ENCODE peak calls at places on chromosomes 2 and 18, in seven cellular contexts. G is NCI-H1417; D is suprapubic skin; O is RWPE1; E is DMS 273 treated with DMSO at 0.1 percent for 48 hours; X is posterior vena cava; R is activated CD8-positive, alpha-beta memory T cell treated with anti-CD3 and anti-CD28 coated beads, Interleukin-2, amount 50 U/mL, for 4 hours. K is an unnamed sample.

GRCh38 chr2:238169708-238170251 is 11.0 kb downstream of the ERFE start:
- DNase-seq in G (no peak), D (no peak), O (peak; percentile 90), E (peak; percentile 30), X (no peak), R (no peak), K (peak; percentile 30)

GRCh38 chr2:118670281-118670680 is 177.2 kb downstream of the EN1 start:
- DNase-seq in G (no peak), D (no peak), O (no peak), E (no peak), X (no peak), R (no peak), K (no peak)

GRCh38 chr2:181145645-181146044 is 165.2 kb downstream of the UBE2E3 start:
- DNase-seq in G (no peak), D (no peak), O (no peak), E (no peak), X (peak; percentile 73), R (no peak), K (no peak)

GRCh38 chr2:12675801-12676200 is 40.9 kb upstream of the TRIB2 start:
- DNase-seq in G (no peak), D (no peak), O (peak; percentile 38), E (no peak), X (no peak), R (no peak), K (no peak)

GRCh38 chr18:7116001-7116831 is 1.4 kb downstream of the LAMA1 start:
- DNase-seq in G (peak; percentile 34), D (no peak), O (no peak), E (no peak), X (no peak), R (no peak), K (peak; percentile 41)

GRCh38 chr2:48414980-48415764 is 114.8 kb upstream of the STON1 start:
- DNase-seq in G (no peak), D (no peak), O (no peak), E (peak; percentile 67), X (no peak), R (no peak), K (no peak)

GRCh38 chr2:7707723-7708122 is 790.5 kb downstream of the RNF144A start:
- DNase-seq in G (no peak), D (no peak), O (peak; percentile 50), E (no peak), X (no peak), R (no peak), K (peak; percentile 9)

GRCh38 chr18:45940724-45941123 is 26.4 kb downstream of the EPG5 start:
- DNase-seq in G (no peak), D (no peak), O (no peak), E (no peak), X (no peak), R (no peak), K (no peak)

GRCh38 chr2:160365691-160366367 is 127.8 kb downstream of the RBMS1 start:
- DNase-seq in G (no peak), D (peak; percentile 83), O (no peak), E (no peak), X (peak; percentile 90), R (no peak), K (no peak)

K was measured in HTR-8/SVneo.